ENCODE peak calls at places on chromosomes 3 and 15, in eight cellular contexts. D is left lung; Y is omental fat pad; V is B cell; N is fibroblast of the conjunctiva; K is naive thymus-derived CD4-positive, alpha-beta T cell; U is AG08395; H is NCI-H1105. J is an unnamed sample.

GRCh38 chr3:108131105-108131794 is 40.4 kb upstream of the CD47 start:
- DNase-seq in D (no peak), Y (no peak), V (no peak), N (peak), K (no peak), U (peak), H (no peak), J (peak)

GRCh38 chr3:139020868-139021234 is at the start of gene PRR23B:
- DNase-seq in D (no peak), Y (no peak), V (no peak), N (no peak), K (no peak), U (no peak), H (no peak), J (no peak)

GRCh38 chr3:44685128-44685800 is 27.2 kb upstream of the ZNF502 start:
- DNase-seq in D (peak), Y (peak), V (peak), N (peak), K (peak), U (peak), H (peak), J (no peak)

GRCh38 chr15:59222906-59223579 is 16.4 kb downstream of the LDHAL6B start:
- DNase-seq in D (no peak), Y (no peak), V (no peak), N (no peak), K (no peak), U (no peak), H (peak), J (no peak)

GRCh38 chr15:75389791-75390382 is 21.5 kb upstream of the MAN2C1 start:
- DNase-seq in D (no peak), Y (no peak), V (no peak), N (no peak), K (no peak), U (no peak), H (no peak), J (no peak)

GRCh38 chr3:46986055-46986730 is 6.7 kb downstream of the NBEAL2 start:
- DNase-seq in D (peak), Y (no peak), V (no peak), N (no peak), K (no peak), U (no peak), H (no peak), J (no peak)

GRCh38 chr3:150611666-150612065 is 8.5 kb downstream of the SELENOT start:
- DNase-seq in D (peak), Y (no peak), V (no peak), N (no peak), K (no peak), U (no peak), H (no peak), J (no peak)

GRCh38 chr3:64109438-64109837 is 86.1 kb upstream of the PSMD6 start:
- DNase-seq in D (no peak), Y (no peak), V (no peak), N (no peak), K (no peak), U (no peak), H (no peak), J (peak)

GRCh38 chr3:194503101-194503531 is 16.3 kb upstream of the ATP13A3 start:
- DNase-seq in D (no peak), Y (no peak), V (no peak), N (peak), K (no peak), U (no peak), H (no peak), J (no peak)

GRCh38 chr3:126937533-126938432 is 45.1 kb upstream of the PLXNA1 start:
- DNase-seq in D (no peak), Y (no peak), V (no peak), N (no peak), K (no peak), U (no peak), H (peak), J (no peak)

GRCh38 chr3:106945435-106945834 is 431.8 kb upstream of the CCDC54 start:
- DNase-seq in D (no peak), Y (no peak), V (no peak), N (peak), K (no peak), U (peak), H (no peak), J (no peak)

GRCh38 chr3:79598594-79598993 is 169.2 kb downstream of the ROBO1 start:
- DNase-seq in D (no peak), Y (no peak), V (no peak), N (no peak), K (no peak), U (no peak), H (peak), J (peak)

J was measured in MCF 10A.